ENCODE peak calls at places on chromosomes 13 and 19, in ten cellular contexts. U is prostate gland; M is brain microvascular endothelial cell; J is activated T-helper 9 cell treated with anti-CD3 and anti-CD28 coated beads, Interleukin-2, amount 50 U/mL, for 16 hours; G is SK-N-SH; A is ELR; S is NCI-H1105 treated with DMSO at 0.1 percent for 48 hours; Z is MCF 10A; X is GM04503; E is progenitor cell of endocrine pancreas. T is an unnamed sample.

GRCh38 chr19:57324992-57325391 is 4.7 kb downstream of the ZNF543 start:
- DNase-seq in J (no peak), M (no peak), A (no peak), Z (no peak), U (no peak), X (no peak), S (no peak), E (no peak), G (no peak), T (no peak)

GRCh38 chr13:92589955-92590354 is 636.7 kb upstream of the GPC6 start:
- DNase-seq in M (no peak), J (no peak), Z (no peak), E (no peak), U (no peak), G (no peak), X (no peak), A (no peak), S (no peak), T (no peak)

GRCh38 chr19:18488403-18488723 is 33.5 kb downstream of the ELL start:
- DNase-seq in X (no peak), S (no peak), M (no peak), Z (peak), E (no peak), G (peak), U (no peak), J (no peak), A (peak), T (no peak)

GRCh38 chr13:72782717-72783116 is 784 bp downstream of the PIBF1 start:
- DNase-seq in M (peak), J (no peak), S (no peak), U (no peak), E (no peak), Z (no peak), X (no peak), A (peak), G (peak), T (no peak)

GRCh38 chr19:3692141-3693029 is 7.9 kb downstream of the PIP5K1C start:
- DNase-seq in J (peak), G (peak), E (no peak), X (no peak), M (no peak), S (no peak), U (no peak), A (peak), Z (peak), T (no peak)

GRCh38 chr19:47093254-47093653 is 20.3 kb downstream of the ZC3H4 start:
- DNase-seq in M (no peak), S (no peak), G (no peak), U (no peak), J (no peak), Z (no peak), A (no peak), E (no peak), X (no peak), T (no peak)

GRCh38 chr13:108785844-108786243 is 156.4 kb downstream of the MYO16 start:
- DNase-seq in A (no peak), Z (no peak), X (no peak), S (peak), J (no peak), G (no peak), M (no peak), E (no peak), U (no peak), T (no peak)

GRCh38 chr13:87986639-87987250 is 315.6 kb downstream of the SLITRK5 start:
- DNase-seq in M (no peak), G (no peak), J (no peak), S (no peak), X (no peak), Z (no peak), U (no peak), E (no peak), A (no peak), T (no peak)

GRCh38 chr19:10915511-10916091 is 12.8 kb downstream of the YIPF2 start:
- DNase-seq in M (peak), A (peak), E (no peak), G (peak), Z (peak), X (peak), J (no peak), U (no peak), S (no peak), T (no peak)